ENCODE peak calls at places on chromosomes 3 and 15, in ten cellular contexts. W, O, A, J, L, R, T, B, H and I are unnamed samples.

GRCh38 chr3:22729212-22729611 is 473.9 kb upstream of the UBE2E2 start:
- DNase-seq in J (no peak), L (no peak), H (no peak), O (no peak), A (no peak), R (no peak), B (no peak), W (no peak), T (no peak), I (no peak)

GRCh38 chr3:108171095-108171494 is 51.1 kb downstream of the IFT57 start:
- DNase-seq in J (no peak), W (no peak), T (no peak), O (no peak), H (no peak), R (no peak), B (no peak), A (no peak), L (no peak), I (no peak)

GRCh38 chr3:9204253-9205005 is 45.0 kb downstream of the SRGAP3 start:
- DNase-seq in A (no peak), R (peak), L (no peak), T (no peak), O (no peak), H (no peak), B (no peak), J (no peak), W (peak), I (no peak)

GRCh38 chr15:34941181-34941580 is 28.4 kb downstream of the AQR start:
- DNase-seq in A (no peak), W (no peak), H (no peak), B (no peak), T (no peak), J (no peak), R (no peak), O (no peak), L (no peak), I (no peak)

GRCh38 chr3:143628971-143629370 is 219.3 kb downstream of the SLC9A9 start:
- DNase-seq in W (no peak), O (no peak), H (no peak), T (no peak), L (no peak), J (no peak), R (no peak), A (no peak), B (no peak), I (no peak)

GRCh38 chr15:28096720-28097431 is 2.2 kb downstream of the OCA2 start:
- DNase-seq in J (no peak), R (peak), L (no peak), W (peak), H (peak), B (no peak), A (no peak), T (no peak), O (no peak), I (no peak)

GRCh38 chr3:30768703-30769550 is 125.5 kb downstream of the GADL1 start:
- DNase-seq in L (no peak), O (peak), A (peak), J (peak), R (peak), T (peak), H (peak), B (peak), W (peak), I (peak)

GRCh38 chr3:89373459-89373858 is 266.0 kb downstream of the EPHA3 start:
- DNase-seq in R (no peak), A (no peak), W (no peak), H (no peak), B (no peak), O (no peak), L (no peak), T (no peak), J (no peak), I (no peak)

GRCh38 chr3:155325263-155325835 is 31.9 kb upstream of the STRIT1 start:
- DNase-seq in W (peak), J (no peak), B (no peak), O (no peak), T (no peak), R (no peak), A (no peak), L (no peak), H (no peak), I (no peak)

GRCh38 chr3:11651900-11652299 is 8.2 kb upstream of the VGLL4 start:
- DNase-seq in H (no peak), J (no peak), R (no peak), O (no peak), W (no peak), B (no peak), L (no peak), T (no peak), A (no peak), I (no peak)

GRCh38 chr15:67101981-67102929 is 36.9 kb downstream of the SMAD3 start:
- DNase-seq in A (peak), L (no peak), O (no peak), B (no peak), H (no peak), R (no peak), W (no peak), J (no peak), T (no peak), I (no peak)

GRCh38 chr15:69225355-69226027 is 65.1 kb downstream of the GLCE start:
- DNase-seq in J (no peak), B (no peak), T (no peak), A (no peak), R (no peak), H (no peak), L (peak), W (no peak), O (no peak), I (no peak)

GRCh38 chr15:81001180-81002003 is 669 bp downstream of the TLNRD1 start:
- DNase-seq in T (peak), W (peak), A (peak), R (peak), O (peak), H (peak), J (peak), B (peak), L (no peak), I (no peak)

GRCh38 chr3:140664111-140664510 is 13.8 kb upstream of the TRIM42 start:
- DNase-seq in A (no peak), T (no peak), R (no peak), L (no peak), O (no peak), J (no peak), W (no peak), H (no peak), B (no peak), I (no peak)

GRCh38 chr15:40104296-40104864 is 4.3 kb downstream of the BMF start:
- DNase-seq in J (no peak), A (no peak), O (no peak), H (no peak), R (no peak), B (no peak), T (no peak), W (no peak), L (no peak), I (no peak)

GRCh38 chr15:70152070-70152480 is 54.4 kb upstream of the TLE3 start:
- DNase-seq in O (no peak), R (no peak), J (peak), B (no peak), W (peak), L (no peak), T (no peak), A (no peak), H (no peak), I (peak)

GRCh38 chr3:24182756-24183155 is 237.7 kb downstream of the NR1D2 start:
- DNase-seq in R (no peak), B (no peak), J (no peak), L (no peak), H (no peak), A (no peak), T (no peak), O (no peak), W (no peak), I (no peak)

GRCh38 chr15:96767703-96768434 is 437.4 kb downstream of the NR2F2 start:
- DNase-seq in W (no peak), L (no peak), O (no peak), H (no peak), R (no peak), A (no peak), T (no peak), B (no peak), J (no peak), I (no peak)

GRCh38 chr3:12198301-12198700 is 39.6 kb upstream of the TIMP4 start:
- DNase-seq in W (no peak), J (no peak), A (no peak), R (no peak), B (no peak), O (no peak), T (no peak), L (no peak), H (no peak), I (no peak)

GRCh38 chr3:51373658-51374421 is 11.3 kb upstream of the MANF start:
- DNase-seq in H (peak), L (no peak), B (peak), A (no peak), W (no peak), R (no peak), T (no peak), J (no peak), O (no peak), I (no peak)

GRCh38 chr3:53137221-53137620 is 7.0 kb upstream of the RFT1 start:
- DNase-seq in W (no peak), L (no peak), A (no peak), T (no peak), H (no peak), R (no peak), O (no peak), J (no peak), B (no peak), I (no peak)

GRCh38 chr3:22916933-22917332 is 286.2 kb upstream of the UBE2E2 start:
- DNase-seq in H (no peak), O (no peak), R (no peak), B (no peak), L (no peak), J (no peak), W (no peak), T (no peak), A (no peak), I (no peak)

GRCh38 chr3:180571831-180572578 is 30.0 kb upstream of the TTC14 start:
- DNase-seq in O (no peak), A (no peak), B (no peak), J (no peak), H (no peak), L (no peak), R (no peak), W (no peak), T (no peak), I (no peak)

GRCh38 chr3:133828576-133829309 is 23.1 kb downstream of the SRPRB start:
- DNase-seq in B (no peak), W (peak), R (no peak), T (peak), A (no peak), H (peak), L (no peak), O (no peak), J (no peak), I (no peak)

GRCh38 chr3:192331749-192332385 is 395.5 kb downstream of the FGF12 start:
- DNase-seq in W (no peak), O (no peak), L (no peak), H (no peak), A (no peak), T (no peak), J (no peak), R (no peak), B (no peak), I (no peak)

GRCh38 chr3:192339214-192339613 is 388.1 kb downstream of the FGF12 start:
- DNase-seq in W (no peak), O (no peak), L (no peak), H (no peak), T (no peak), A (no peak), J (no peak), B (no peak), R (no peak), I (no peak)

GRCh38 chr3:192332386-192333291 is 394.7 kb downstream of the FGF12 start:
- DNase-seq in O (no peak), J (no peak), W (no peak), H (no peak), L (no peak), B (no peak), T (no peak), A (no peak), R (no peak), I (no peak)

DNA sequence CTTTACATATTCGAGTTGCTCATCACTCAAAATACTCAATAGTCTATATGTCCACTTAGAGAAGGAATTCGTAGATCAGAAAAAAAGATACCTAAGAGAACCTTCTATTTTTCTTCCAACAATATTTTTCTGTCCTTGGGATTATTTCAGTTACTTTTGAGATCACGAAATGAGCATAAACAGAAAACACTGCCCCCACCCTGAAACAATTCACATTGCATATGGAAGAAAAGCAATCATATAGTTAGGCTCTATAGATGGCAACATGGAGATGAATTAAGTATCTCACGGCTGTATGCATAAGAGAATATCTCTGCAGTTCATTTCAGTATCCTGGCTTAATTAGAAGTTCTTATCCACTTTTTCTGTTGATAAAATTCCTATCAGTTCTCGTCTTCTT is 391.1 kb downstream of the FGF12 start:
- DNase-seq in J (no peak), R (no peak), W (no peak), O (no peak), T (no peak), A (no peak), H (no peak), B (no peak), L (no peak), I (no peak)
- TF ChIP-seq CTCF in J (no peak), R (no peak), W (peak), O (no peak), T (peak), A (no peak), H (no peak), B (no peak), L (no peak), I (no peak)

GRCh38 chr3:49007068-49007770 is at the start of gene WDR6:
- DNase-seq in O (peak), H (peak), A (peak), W (peak), B (peak), J (peak), L (peak), T (peak), R (peak), I (peak)
- TF ChIP-seq CTCF in O (peak), H (peak), A (peak), W (peak), B (peak), J (peak), L (peak), T (peak), R (peak), I (no peak)

DNA sequence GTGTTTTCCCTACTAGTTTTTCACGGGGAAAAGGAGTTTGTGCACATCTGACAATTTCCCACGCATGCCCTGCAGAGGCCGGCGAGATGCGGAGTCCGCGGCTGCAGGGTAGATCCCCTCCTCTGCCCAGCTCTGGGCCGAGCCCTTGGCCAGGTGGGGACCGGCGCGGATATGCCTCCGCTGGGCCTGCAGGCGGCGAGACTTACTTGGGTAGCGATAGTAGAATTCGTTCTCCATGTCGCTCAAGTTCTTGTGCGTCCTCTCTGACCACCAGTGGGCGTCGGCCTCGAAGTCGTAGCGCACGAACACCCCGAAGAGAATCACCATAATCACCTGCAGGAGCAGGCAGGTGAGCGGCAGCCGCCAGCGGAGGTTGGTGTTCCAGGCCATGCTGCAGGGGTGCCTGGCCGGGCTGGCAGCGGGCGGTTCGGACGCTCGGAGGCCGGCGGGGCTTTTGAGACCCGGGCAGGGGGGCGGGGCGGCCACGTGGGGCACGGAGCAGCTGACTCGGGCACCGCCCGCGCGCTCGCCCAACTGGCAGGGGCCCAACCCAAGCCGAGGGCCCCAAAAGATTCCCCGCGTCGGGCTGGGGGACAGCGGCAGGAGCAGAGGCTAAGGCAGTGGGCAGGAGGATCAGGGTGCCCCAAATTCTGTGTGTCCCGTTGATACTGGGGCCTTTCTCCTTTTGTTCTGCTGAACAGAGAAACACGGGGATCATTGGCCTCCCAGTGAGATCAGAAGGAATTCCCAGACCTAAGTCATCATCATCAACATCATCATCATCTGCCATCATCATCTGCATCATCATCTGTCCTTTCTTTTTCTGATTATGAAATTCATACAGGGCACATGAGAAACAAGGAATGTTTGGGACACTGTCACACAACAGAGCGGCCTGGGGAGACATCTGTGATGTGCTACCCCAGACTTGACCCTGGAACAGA is at the start of gene RHCG:
- DNase-seq in O (no peak), A (no peak), W (peak), B (no peak), T (no peak), J (no peak), R (peak), L (no peak), H (peak), I (no peak)
- TF ChIP-seq CTCF in O (peak), A (no peak), W (peak), B (no peak), T (peak), J (no peak), R (peak), L (peak), H (no peak), I (no peak)

DNA sequence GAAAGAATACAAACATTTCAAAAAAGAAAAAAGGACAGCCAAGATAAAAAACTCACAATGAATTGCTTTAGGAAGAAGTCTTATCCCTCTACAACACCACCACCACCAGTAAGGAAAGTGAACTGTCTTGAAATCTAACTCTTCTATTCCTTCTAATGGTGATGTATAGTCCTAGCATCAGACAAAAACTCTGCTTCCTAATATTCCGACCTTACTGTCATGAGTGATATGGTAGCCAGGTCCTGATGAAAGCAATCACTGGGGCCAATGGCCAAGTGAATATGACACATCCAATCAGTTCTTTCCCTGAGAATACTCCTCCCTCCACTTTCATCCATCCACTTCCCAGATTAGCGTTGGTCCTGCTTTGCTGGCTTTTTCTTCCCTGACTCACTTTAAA is 14.8 kb downstream of the GK5 start:
- DNase-seq in T (no peak), J (no peak), W (no peak), A (no peak), L (no peak), H (no peak), R (no peak), O (no peak), B (peak), I (no peak)
- TF ChIP-seq CTCF in T (no peak), J (no peak), W (no peak), A (no peak), L (no peak), H (peak), R (no peak), O (no peak), B (no peak), I (no peak)

DNA sequence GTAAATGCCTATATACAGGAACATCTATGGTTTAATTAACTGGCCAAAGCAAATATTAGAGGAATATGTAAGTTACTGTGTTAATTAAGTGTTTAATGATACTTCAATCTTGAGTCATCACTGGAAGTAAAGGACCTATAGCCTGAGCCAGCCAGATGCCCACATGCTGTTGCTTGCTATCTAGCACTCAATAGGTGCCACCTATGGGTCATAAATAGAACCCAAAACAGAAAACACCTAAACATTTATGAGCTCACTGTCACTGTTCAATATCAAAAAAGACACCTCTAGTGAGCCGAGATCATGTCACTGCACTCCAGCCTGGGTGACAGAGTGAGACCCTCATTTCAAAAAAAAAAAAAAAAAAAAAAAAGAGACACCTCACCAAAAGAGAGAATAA is 48.4 kb upstream of the IP6K2 start:
- DNase-seq in W (no peak), J (peak), L (no peak), R (no peak), O (no peak), H (no peak), A (no peak), B (no peak), T (no peak), I (no peak)
- TF ChIP-seq CTCF in W (no peak), J (no peak), L (peak), R (no peak), O (peak), H (no peak), A (no peak), B (no peak), T (no peak), I (no peak)